ENCODE peak calls at places on chromosome 2, in six cellular contexts. Z is AG08396; W is NCI-H510A; O is stimulated activated CD8-positive, alpha-beta memory T cell treated with anti-CD3 and anti-CD28 coated beads, Interleukin-15, amount 100 ng/mL, for 1 hour; G is CD8-positive, alpha-beta T cell; U is T1000. P is an unnamed sample.
A peak's percentile ranks its signal among the peaks of the same experiment; 100 is the strongest.

GRCh38 chr2:170493698-170494097 is 221.4 kb upstream of the SP5 start:
- DNase-seq in Z (no peak), W (no peak), O (no peak), G (no peak), U (peak; percentile 57), P (no peak)

GRCh38 chr2:195561205-195562032 is 95.6 kb upstream of the SLC39A10 start:
- DNase-seq in Z (peak; percentile 80), W (no peak), O (no peak), G (no peak), U (no peak), P (no peak)

GRCh38 chr2:25032094-25032493 is 9.8 kb upstream of the EFR3B start:
- DNase-seq in Z (no peak), W (no peak), O (no peak), G (no peak), U (no peak), P (no peak)

GRCh38 chr2:161166538-161167409 is 6.5 kb downstream of the TANK start:
- DNase-seq in Z (no peak), W (no peak), O (no peak), G (peak; percentile 16), U (no peak), P (peak; percentile 35)

GRCh38 chr2:70498054-70498453 is 55.6 kb downstream of the TGFA start:
- DNase-seq in Z (no peak), W (no peak), O (no peak), G (no peak), U (no peak), P (no peak)

GRCh38 chr2:205425069-205425468 is 257.2 kb upstream of the NRP2 start:
- DNase-seq in Z (no peak), W (no peak), O (no peak), G (no peak), U (no peak), P (no peak)

GRCh38 chr2:97910403-97911209 is 85.1 kb downstream of the TMEM131 start:
- DNase-seq in Z (no peak), W (no peak), O (no peak), G (no peak), U (no peak), P (no peak)

GRCh38 chr2:128420776-128421175 is 102.1 kb upstream of the HS6ST1 start:
- DNase-seq in Z (no peak), W (no peak), O (no peak), G (no peak), U (no peak), P (no peak)

GRCh38 chr2:215941726-215942125 is 71.6 kb downstream of the MREG start:
- DNase-seq in Z (no peak), W (no peak), O (no peak), G (no peak), U (no peak), P (no peak)

GRCh38 chr2:224038049-224038829 is 847 bp downstream of the SERPINE2 start:
- DNase-seq in Z (peak; percentile 69), W (peak; percentile 51), O (no peak), G (peak; percentile 41), U (no peak), P (peak; percentile 12)

GRCh38 chr2:43478423-43479086 is 117.3 kb downstream of the THADA start:
- DNase-seq in Z (no peak), W (no peak), O (no peak), G (no peak), U (no peak), P (no peak)

GRCh38 chr2:236538242-236538641 is 31.4 kb upstream of the ACKR3 start:
- DNase-seq in Z (no peak), W (no peak), O (no peak), G (no peak), U (no peak), P (no peak)

GRCh38 chr2:205868773-205869333 is 186.6 kb downstream of the NRP2 start:
- DNase-seq in Z (peak; percentile 24), W (no peak), O (no peak), G (no peak), U (no peak), P (no peak)